ENCODE peak calls at places on chromosomes 5 and 9, in four cellular contexts. Z, C, L and N are unnamed samples.

GRCh38 chr5:159951387-159951786 is 35.1 kb downstream of the ADRA1B start:
- DNase-seq in Z (no peak), L (no peak), C (no peak), N (no peak)

GRCh38 chr5:124444147-124444775 is 302.2 kb downstream of the ZNF608 start:
- DNase-seq in L (no peak), C (no peak), Z (no peak), N (no peak)

GRCh38 chr5:81854915-81855314 is 104.0 kb upstream of the SSBP2 start:
- DNase-seq in L (no peak), Z (no peak), C (no peak), N (no peak)

GRCh38 chr5:8538813-8539212 is 669.9 kb downstream of the MTRR start:
- DNase-seq in Z (no peak), L (no peak), C (no peak), N (no peak)

GRCh38 chr9:113993838-113994540 is 84.1 kb downstream of the AMBP start:
- DNase-seq in Z (peak), L (peak), C (peak), N (peak)

GRCh38 chr5:116759860-116760644 is 185.4 kb upstream of the SEMA6A start:
- DNase-seq in C (no peak), Z (no peak), L (no peak), N (no peak)

GRCh38 chr9:135455401-135456030 is 24.1 kb upstream of the PPP1R26 start:
- DNase-seq in L (no peak), C (no peak), Z (no peak), N (no peak)

GRCh38 chr9:96232539-96233241 is 69.3 kb downstream of the HSD17B3 start:
- DNase-seq in C (peak), L (peak), Z (peak), N (peak)

GRCh38 chr5:61916621-61917620 is 389.1 kb upstream of the KIF2A start:
- DNase-seq in C (peak), Z (no peak), L (no peak), N (peak)

GRCh38 chr5:142814122-142814521 is 43.9 kb downstream of the ARHGAP26 start:
- DNase-seq in Z (no peak), L (no peak), C (no peak), N (no peak)

GRCh38 chr5:159915913-159916840 is at the start of gene ADRA1B:
- DNase-seq in L (peak), C (peak), Z (peak), N (peak)

GRCh38 chr5:92559743-92560142 is 1021.3 kb downstream of the NR2F1-AS1 start:
- DNase-seq in Z (no peak), L (no peak), C (peak), N (peak)

GRCh38 chr9:93096131-93096802 is at the start of gene CARD19:
- DNase-seq in L (no peak), C (peak), Z (peak), N (peak)

GRCh38 chr9:103757062-103757461 is 337.0 kb upstream of the SMC2 start:
- DNase-seq in Z (no peak), L (no peak), C (no peak), N (no peak)

GRCh38 chr9:134517069-134517680 is 124.4 kb upstream of the COL5A1 start:
- DNase-seq in Z (no peak), L (no peak), C (no peak), N (no peak)

GRCh38 chr5:81853005-81853357 is 102.1 kb upstream of the SSBP2 start:
- DNase-seq in L (no peak), Z (no peak), C (no peak), N (no peak)

GRCh38 chr9:17117372-17117771 is 17.5 kb upstream of the CNTLN start:
- DNase-seq in Z (no peak), C (no peak), L (no peak), N (no peak)

GRCh38 chr5:57482671-57483106 is at the start of gene ACTBL2:
- DNase-seq in C (peak), Z (no peak), L (no peak), N (peak)

GRCh38 chr9:121650220-121651013 is 1.0 kb upstream of the DAB2IP start:
- DNase-seq in L (no peak), C (no peak), Z (peak), N (peak)

GRCh38 chr5:93055556-93055955 is 525.5 kb downstream of the NR2F1-AS1 start:
- DNase-seq in L (no peak), C (no peak), Z (no peak), N (no peak)

GRCh38 chr9:76369583-76369982 is 24.6 kb downstream of the RFK start:
- DNase-seq in C (peak), L (peak), Z (no peak), N (peak)

GRCh38 chr9:130681769-130682489 is 11.7 kb upstream of the EXOSC2 start:
- DNase-seq in C (no peak), Z (no peak), L (no peak), N (no peak)

GRCh38 chr9:126690431-126691051 is 76.8 kb downstream of the LMX1B start:
- DNase-seq in C (no peak), Z (peak), L (no peak), N (peak)

GRCh38 chr9:75359638-75360037 is 271.3 kb downstream of the OSTF1 start:
- DNase-seq in C (no peak), Z (no peak), L (no peak), N (no peak)

GRCh38 chr5:79924936-79925893 is 65.8 kb downstream of the MTX3 start:
- DNase-seq in L (no peak), Z (no peak), C (no peak), N (peak)

GRCh38 chr9:87285183-87285582 is 212.5 kb upstream of the DAPK1 start:
- DNase-seq in L (no peak), C (no peak), Z (no peak), N (no peak)

GRCh38 chr5:113527746-113528145 is 14.3 kb downstream of the YTHDC2 start:
- DNase-seq in L (no peak), Z (no peak), C (no peak), N (no peak)

GRCh38 chr9:68705636-68706578 is 867 bp downstream of the PIP5K1B start:
- DNase-seq in Z (peak), C (peak), L (peak), N (no peak)

GRCh38 chr9:92094655-92095054 is 20.6 kb downstream of the SPTLC1 start:
- DNase-seq in C (no peak), Z (no peak), L (no peak), N (peak)

GRCh38 chr9:92035687-92036410 is 79.4 kb downstream of the SPTLC1 start:
- DNase-seq in C (no peak), L (no peak), Z (no peak), N (no peak)

GRCh38 chr5:2756211-2756746 is 4.8 kb upstream of the IRX2 start:
- DNase-seq in L (no peak), C (peak), Z (no peak), N (peak)

GRCh38 chr9:93071464-93071863 is 13.0 kb downstream of the SUSD3 start:
- DNase-seq in Z (no peak), C (no peak), L (no peak), N (peak)

GRCh38 chr5:56110646-56111403 is 116.1 kb upstream of the IL6ST start:
- DNase-seq in C (no peak), L (no peak), Z (no peak), N (no peak)

GRCh38 chr5:37667846-37668245 is 172.0 kb downstream of the GDNF start:
- DNase-seq in C (no peak), Z (no peak), L (no peak), N (no peak)

GRCh38 chr9:3256571-3256970 is 269.2 kb downstream of the RFX3 start:
- DNase-seq in L (no peak), C (no peak), Z (no peak), N (no peak)

DNA sequence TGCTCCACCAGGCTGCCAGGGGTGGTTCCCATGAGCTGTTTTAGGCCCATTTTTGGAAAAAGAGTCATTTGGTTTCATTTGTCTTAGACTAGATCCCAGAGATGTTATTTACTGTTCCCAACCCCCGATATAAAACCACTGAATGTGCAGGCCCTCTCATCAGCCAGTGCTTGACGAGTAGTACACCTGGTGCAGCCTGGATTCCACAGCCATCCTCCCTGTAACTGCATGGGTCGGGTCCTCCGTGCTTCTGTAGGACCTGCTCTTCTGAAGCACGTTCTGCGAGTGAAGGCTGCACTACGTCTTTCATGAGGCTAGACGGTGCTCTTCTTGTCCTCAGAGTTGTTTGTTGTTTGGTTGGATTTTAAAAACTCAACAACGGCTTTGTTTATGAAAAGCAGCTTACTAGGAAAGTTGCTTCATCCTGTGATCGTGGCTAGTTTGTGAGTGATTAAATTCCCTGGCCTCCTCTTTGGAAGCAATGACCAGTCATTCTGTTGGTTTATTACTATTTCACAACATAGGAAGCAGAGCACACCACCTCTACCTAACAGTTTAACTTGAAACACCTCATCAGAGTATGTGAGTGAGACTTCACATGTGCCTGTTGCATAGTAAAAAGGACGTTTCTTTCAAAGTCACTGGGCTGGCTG is 135.2 kb downstream of the AOPEP start:
- DNase-seq in L (no peak), Z (no peak), C (peak), N (peak)
- H3K4me3 ChIP-seq in L (no peak), Z (no peak), C (no peak), N (no peak)

DNA sequence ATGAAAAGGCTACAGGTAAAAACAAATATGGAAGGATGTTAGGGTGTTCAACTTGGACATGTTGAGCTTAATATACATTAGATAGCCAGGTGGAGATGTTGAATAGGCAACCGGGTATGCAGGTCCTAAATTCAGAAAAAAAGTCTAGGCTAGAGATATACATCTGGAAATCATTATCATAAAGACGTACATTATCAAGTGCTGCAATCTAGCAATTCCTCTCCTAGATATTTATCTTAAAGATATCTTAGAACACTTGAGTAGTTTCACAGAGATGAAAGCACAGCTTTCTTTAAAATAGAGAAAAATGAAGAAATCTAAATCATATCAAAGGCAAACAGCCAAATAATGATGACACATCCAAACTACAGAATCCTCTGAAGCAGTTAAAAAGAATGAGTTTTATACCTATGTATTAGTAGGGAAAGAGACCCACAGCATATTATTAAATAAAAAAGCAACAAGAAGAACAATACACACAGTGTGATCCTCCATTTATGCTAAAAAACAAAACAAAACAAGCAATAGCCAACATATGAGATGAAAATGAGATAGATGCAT is 3.8 kb downstream of the NUDCD2 start:
- DNase-seq in L (no peak), C (no peak), Z (no peak), N (no peak)
- H3K4me3 ChIP-seq in L (no peak), C (no peak), Z (no peak), N (no peak)

GRCh38 chr5:42419294-42419693 is 3.9 kb upstream of the GHR start:
- DNase-seq in C (no peak), L (no peak), Z (no peak), N (no peak)

GRCh38 chr5:42426036-42426435 is 2.8 kb downstream of the GHR start:
- DNase-seq in C (no peak), Z (no peak), L (no peak), N (no peak)

DNA sequence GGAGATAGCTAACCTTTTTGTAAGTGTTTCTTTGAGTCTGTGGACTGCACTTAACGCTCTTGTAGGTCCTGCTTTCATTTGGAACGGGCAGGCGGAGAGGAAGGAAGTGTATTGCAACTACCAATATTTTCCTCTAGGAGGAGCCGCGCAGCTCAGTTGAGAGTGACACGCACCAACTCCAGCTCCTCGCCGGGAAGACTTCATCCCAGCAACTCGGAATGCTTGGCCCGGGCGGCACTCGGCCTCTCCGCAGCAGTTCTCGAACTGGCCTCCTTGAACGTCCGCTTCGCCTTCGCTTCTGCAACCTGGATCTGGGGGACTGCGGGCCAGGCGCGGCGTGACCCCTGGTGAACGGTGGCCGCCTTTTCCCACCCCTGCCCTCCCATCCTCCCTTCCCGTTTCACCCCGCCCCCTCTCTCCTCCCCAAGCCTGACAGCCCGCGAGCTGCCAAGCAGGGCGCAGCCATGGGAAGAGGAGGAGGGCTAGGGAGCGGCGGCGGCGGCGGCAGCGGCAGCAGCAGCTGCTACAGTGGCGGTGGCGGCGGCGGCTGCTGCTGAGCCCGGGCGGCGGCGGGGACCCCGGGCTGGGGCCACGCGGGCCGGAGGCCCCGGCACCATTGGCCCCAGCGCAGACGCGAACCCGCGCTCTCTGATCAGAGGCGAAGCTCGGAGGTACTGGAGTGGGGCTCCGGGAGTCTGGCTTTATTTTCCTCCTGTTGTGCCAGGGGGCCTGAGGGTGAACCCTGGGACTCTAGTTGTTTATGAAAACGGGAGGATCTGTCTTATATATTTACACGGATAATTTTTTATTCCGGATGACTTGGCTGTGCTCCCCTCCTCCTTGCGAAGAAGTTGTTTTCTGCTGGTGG is at the start of gene GHR:
- DNase-seq in L (peak), C (peak), Z (peak), N (peak)
- H3K4me3 ChIP-seq in L (peak), C (peak), Z (peak), N (peak)

GRCh38 chr5:180086816-180087426 is 15.4 kb upstream of the RNF130 start:
- DNase-seq in C (no peak), Z (no peak), L (no peak), N (no peak)

GRCh38 chr5:180088561-180088960 is 17.0 kb upstream of the RNF130 start:
- DNase-seq in L (no peak), Z (no peak), C (no peak), N (no peak)

GRCh38 chr5:180090769-180091546 is 19.4 kb upstream of the RNF130 start:
- DNase-seq in L (no peak), C (peak), Z (peak), N (peak)

GRCh38 chr5:180093241-180093640 is 21.7 kb upstream of the RNF130 start:
- DNase-seq in Z (peak), C (no peak), L (no peak), N (no peak)

GRCh38 chr5:180090098-180090768 is 18.7 kb upstream of the RNF130 start:
- DNase-seq in L (peak), C (peak), Z (peak), N (peak)
- H3K4me3 ChIP-seq in L (no peak), C (peak), Z (peak), N (peak)